ENCODE peak calls at places on chromosomes 5 and 9, in four cellular contexts. V is brain microvascular endothelial cell, X is cardiac muscle cell, I is astrocyte of the cerebellum. P is an unnamed sample.

GRCh38 chr9:95580812-95581761 is 64.3 kb upstream of the PTCH1 start:
- DNase-seq in V (no peak), X (no peak), I (no peak), P (no peak)

GRCh38 chr5:2353211-2353610 is 398.3 kb downstream of the IRX2 start:
- DNase-seq in V (no peak), X (no peak), I (no peak), P (no peak)

GRCh38 chr5:65163698-65164097 is 318.0 kb downstream of the ADAMTS6 start:
- DNase-seq in V (peak; percentile 83), X (no peak), I (no peak), P (no peak)

GRCh38 chr5:39399135-39400036 is 25.4 kb downstream of the DAB2 start:
- DNase-seq in V (peak; percentile 92), X (no peak), I (peak; percentile 91), P (peak; percentile 99)

GRCh38 chr5:149448831-149449714 is 70.0 kb upstream of the IL17B start:
- DNase-seq in V (no peak), X (peak; percentile 60), I (no peak), P (no peak)

GRCh38 chr9:16413509-16414016 is 456.9 kb downstream of the BNC2 start:
- DNase-seq in V (peak; percentile 95), X (no peak), I (no peak), P (peak; percentile 99)

GRCh38 chr5:43115968-43116367 is 4.7 kb upstream of the ZNF131 start:
- DNase-seq in V (no peak), X (no peak), I (no peak), P (no peak)

GRCh38 chr5:76393035-76393680 is 9.9 kb upstream of the IQGAP2 start:
- DNase-seq in V (no peak), X (no peak), I (no peak), P (no peak)

GRCh38 chr9:111759762-111760639 is 34.7 kb downstream of the SHOC1 start:
- DNase-seq in V (peak; percentile 91), X (peak; percentile 62), I (peak; percentile 83), P (peak; percentile 96)

GRCh38 chr5:6772886-6773285 is 59.7 kb downstream of the TENT4A start:
- DNase-seq in V (no peak), X (no peak), I (no peak), P (no peak)

GRCh38 chr5:176743136-176743827 is 67.1 kb upstream of the UNC5A start:
- DNase-seq in V (no peak), X (no peak), I (no peak), P (no peak)

GRCh38 chr5:173474881-173475287 is 141.6 kb downstream of the BOD1 start:
- DNase-seq in V (peak; percentile 60), X (no peak), I (no peak), P (peak; percentile 65)

GRCh38 chr5:16626696-16627264 is 10.0 kb upstream of the RETREG1 start:
- DNase-seq in V (no peak), X (no peak), I (no peak), P (peak; percentile 9)

GRCh38 chr9:5389109-5389732 is 48.5 kb downstream of the PLGRKT start:
- DNase-seq in V (peak; percentile 95), X (no peak), I (peak; percentile 97), P (peak; percentile 81)

GRCh38 chr9:109248133-109248581 is 72.7 kb downstream of the EPB41L4B start:
- DNase-seq in V (peak; percentile 12), X (no peak), I (no peak), P (peak; percentile 15)

GRCh38 chr9:2215941-2216441 is 200.8 kb downstream of the SMARCA2 start:
- DNase-seq in V (no peak), X (no peak), I (peak; percentile 13), P (no peak)

GRCh38 chr9:129894106-129894823 is 59.0 kb downstream of the USP20 start:
- DNase-seq in V (no peak), X (no peak), I (no peak), P (no peak)

DNA sequence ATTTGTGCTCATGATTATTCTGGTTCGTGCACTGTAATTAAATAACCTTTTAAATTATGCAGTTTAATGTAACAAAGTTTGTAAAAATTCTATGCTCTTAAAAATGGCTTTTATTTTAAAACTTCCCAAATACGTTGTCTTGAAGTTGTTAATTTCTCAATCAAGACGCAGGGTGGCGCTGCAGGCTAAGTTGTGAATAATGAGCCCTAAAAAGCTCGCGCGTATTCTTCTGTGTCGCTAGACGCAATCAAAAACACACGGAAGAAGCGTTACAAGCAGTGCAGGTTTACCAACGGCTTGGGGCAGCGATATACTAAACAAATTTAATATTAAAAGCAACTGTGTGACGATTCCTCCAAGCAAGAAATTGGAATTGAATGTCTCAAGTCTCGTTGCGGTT is at the start of gene PCDHB4:
- DNase-seq in V (no peak), X (no peak), I (no peak), P (peak; percentile 6)
- TF ChIP-seq CTCF in V (no peak), X (no peak), I (no peak), P (no peak)

GRCh38 chr9:136662656-136663310 is at the start of gene EGFL7:
- DNase-seq in V (no peak), X (no peak), I (no peak), P (peak; percentile 63)
- H3K4me3 ChIP-seq in V (no peak within 1 kb of the TSS), X (no peak within 1 kb of the TSS), I (no peak within 1 kb of the TSS), P (peak within 1 kb of the TSS; percentile 56)

GRCh38 chr5:89263846-89264245 is 380.9 kb upstream of the MEF2C start:
- DNase-seq in V (no peak), X (peak; percentile 3), I (no peak), P (no peak)
- TF ChIP-seq CTCF in V (no peak), X (no peak), I (no peak), P (no peak)

DNA sequence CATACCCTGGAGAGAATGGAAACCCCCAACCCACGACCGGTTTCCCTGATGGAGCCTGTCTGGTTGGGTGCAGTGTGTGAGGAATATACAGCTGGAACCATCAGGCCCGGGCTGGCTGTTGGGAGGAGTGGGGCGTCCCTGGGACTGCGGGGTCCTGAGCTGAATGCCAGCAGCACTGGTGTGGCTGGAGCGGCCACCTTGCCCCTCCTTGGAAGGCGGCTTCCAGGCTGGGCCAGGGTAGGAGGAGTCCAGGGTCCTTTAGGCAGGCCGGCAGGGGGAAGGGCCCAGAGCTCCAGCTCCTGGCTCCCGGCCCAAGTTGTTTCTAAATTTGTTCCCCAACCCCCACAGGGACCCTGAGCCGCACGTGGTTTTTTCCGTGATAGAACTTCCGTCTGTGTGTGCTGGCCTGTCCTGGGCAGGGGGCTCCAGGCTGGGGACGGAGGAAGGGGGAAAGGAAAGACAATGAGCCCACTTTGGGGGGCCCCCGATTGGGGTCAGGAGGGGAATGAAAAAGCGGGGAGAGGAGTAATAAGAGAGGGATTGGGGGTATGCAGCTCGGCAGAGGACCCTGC is 683 bp upstream of the TOR4A start:
- DNase-seq in V (no peak), X (peak; percentile 94), I (no peak), P (peak; percentile 84)
- H3K4me3 ChIP-seq in V (peak overlapping the region; percentile 63), X (peak overlapping the region; percentile 26), I (peak overlapping the region; percentile 62), P (peak overlapping the region; percentile 72)

DNA sequence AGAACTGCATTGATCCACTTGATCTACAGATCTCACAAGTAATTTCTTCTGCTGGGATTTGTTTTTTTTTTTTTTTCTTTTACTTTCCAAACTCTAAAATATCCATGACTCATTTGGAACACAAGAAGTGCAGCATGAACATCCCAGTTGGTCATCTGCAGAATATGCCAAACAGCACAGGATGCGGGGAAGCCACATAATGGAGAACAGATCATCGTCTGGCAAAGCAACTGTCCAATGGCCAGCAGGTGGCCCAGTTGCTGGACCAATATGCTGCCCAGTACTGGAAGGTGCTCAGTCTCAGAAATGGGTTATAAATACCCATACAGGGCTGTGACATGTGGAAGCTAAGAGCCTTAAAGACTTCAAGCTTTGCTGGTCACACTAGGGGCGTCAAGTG is 221.3 kb upstream of the TAS2R1 start:
- DNase-seq in V (peak; percentile 94), X (peak; percentile 5), I (peak; percentile 92), P (peak; percentile 69)
- TF ChIP-seq CTCF in V (peak; percentile 71), X (peak; percentile 47), I (peak; percentile 50), P (peak; percentile 58)

GRCh38 chr5:151718653-151719052 is 31.9 kb upstream of the SPARC start:
- DNase-seq in V (peak; percentile 79), X (no peak), I (no peak), P (peak; percentile 50)
- H3K4me3 ChIP-seq in V (no peak overlapping the region), X (no peak overlapping the region), I (no peak overlapping the region), P (no peak overlapping the region)

DNA sequence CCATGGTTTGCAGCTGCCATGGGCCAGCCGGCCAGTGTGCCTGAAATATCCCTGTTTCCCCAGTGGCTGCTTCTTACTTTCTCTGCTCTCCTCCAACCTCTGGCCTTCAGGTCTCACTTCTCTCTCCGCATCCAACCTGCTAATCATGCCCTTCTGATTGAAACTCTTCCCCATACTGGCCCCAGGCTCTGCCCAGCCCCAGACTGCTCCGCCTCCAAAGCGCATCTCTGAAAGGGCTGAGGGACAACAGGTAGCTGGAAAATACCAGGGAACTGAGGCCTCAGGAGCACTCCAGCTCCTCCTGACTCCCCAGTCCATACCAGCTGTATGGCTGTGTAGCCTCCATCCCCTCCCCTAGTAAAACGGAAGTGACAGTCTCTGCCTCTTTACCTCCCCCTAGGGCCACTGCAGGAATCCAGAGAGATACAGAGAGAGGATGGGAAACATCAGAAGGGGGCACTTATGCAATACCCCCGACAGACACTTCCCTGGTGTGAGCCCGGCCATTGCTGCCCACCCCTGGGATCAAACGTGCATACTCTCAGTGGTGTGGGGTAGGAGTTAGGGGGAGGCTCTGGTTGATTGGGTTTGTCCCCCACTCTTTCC is 34.2 kb downstream of the PAX5 start:
- DNase-seq in V (no peak), X (no peak), I (no peak), P (no peak)
- TF ChIP-seq CTCF in V (no peak), X (peak; percentile 5), I (no peak), P (no peak)

GRCh38 chr9:81244631-81245030 is 444.7 kb downstream of the TLE1 start:
- DNase-seq in V (no peak), X (no peak), I (no peak), P (no peak)
- H3K4me3 ChIP-seq in V (no peak overlapping the region), X (no peak overlapping the region), I (no peak overlapping the region), P (no peak overlapping the region)

DNA sequence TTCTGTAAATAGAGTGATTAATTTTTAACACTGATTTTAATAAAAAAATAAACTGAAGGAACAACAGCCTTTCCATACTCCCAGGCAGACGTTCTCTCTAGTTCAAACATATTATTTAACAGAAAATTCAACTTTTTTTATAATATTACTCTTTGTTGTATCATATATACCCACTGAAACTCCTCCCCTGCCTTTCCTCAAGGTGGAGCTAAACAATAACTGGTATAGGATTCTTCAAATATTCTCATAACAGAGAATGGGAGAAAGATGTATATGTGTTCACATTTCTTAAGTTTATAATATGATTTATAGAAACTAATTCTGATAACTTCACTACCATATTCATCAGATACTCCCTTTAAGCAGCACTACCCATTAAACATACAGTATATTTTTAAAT is 83.4 kb downstream of the CYLC2 start:
- DNase-seq in V (no peak), X (no peak), I (no peak), P (no peak)
- TF ChIP-seq CTCF in V (no peak), X (no peak), I (no peak), P (no peak)

DNA sequence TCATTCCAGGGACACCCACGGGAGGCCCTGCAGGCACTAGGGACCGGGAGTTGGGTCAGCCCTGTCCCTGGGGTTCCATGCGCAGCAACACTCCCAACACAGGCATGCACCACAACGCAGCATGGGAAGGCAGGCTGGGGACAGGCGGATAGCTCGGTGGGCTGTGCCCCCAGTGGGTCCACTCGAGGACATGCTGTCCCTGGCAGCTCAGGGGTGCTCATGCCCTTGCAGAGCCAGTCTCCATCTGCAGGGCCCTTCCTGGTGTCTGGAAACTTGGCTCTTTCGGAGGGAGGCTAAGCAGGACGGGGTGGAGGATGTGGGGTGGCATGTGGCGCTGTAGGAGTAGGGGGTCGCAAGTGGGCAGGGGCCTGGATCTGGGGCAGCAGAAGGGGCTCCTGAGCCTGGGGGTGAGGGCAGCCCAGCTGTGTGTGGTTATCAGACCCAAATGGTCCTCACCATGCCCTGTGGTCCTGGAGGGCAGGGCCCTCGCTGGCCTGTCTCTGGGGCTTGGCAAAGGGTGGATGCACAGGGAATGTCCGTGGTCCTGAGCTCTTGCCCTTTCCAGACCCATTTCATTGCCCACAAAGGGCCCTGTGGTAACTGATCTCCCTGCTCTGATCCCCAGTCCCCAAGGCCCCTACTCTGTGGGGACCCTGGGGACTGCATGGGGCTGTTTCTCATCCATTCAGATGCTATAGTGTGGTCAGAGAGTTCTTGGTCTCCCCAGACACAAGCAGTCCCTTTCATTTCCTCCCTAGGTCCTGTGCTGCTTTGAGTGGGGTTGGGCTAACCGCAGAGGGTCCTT is 90.3 kb upstream of the PHYKPL start:
- DNase-seq in V (no peak), X (no peak), I (no peak), P (no peak)
- H3K4me3 ChIP-seq in V (no peak overlapping the region), X (no peak overlapping the region), I (no peak overlapping the region), P (no peak overlapping the region)